ENCODE peak calls at places on chromosomes 11 and 22, in eight cellular contexts. One of them, this sample, is unnamed.

GRCh38 chr11:26719289-26719688 is 2.6 kb downstream of the SLC5A12 start:
- ATAC-seq in upper lobe of left lung: no peak
- ATAC-seq in activated CD8-positive, alpha-beta T cell treated with anti-CD3 and anti-CD28 coated beads for 36 hours: no peak
- ATAC-seq in activated CD4-positive, CD25-positive, alpha-beta regulatory T cell treated with anti-CD3 and anti-CD28 coated beads, Interleukin-2, amount 50 U/mL, for 24 hours: no peak
- ATAC-seq in lower lobe of right lung: no peak
- ATAC-seq in pancreas: no peak
- ATAC-seq in activated T-cell treated with anti-CD3 and anti-CD28 coated beads, Interleukin-2, amount 50 U/mL, for 4 hours: no peak
- ATAC-seq in omental fat pad: no peak
- ATAC-seq in this sample: no peak

GRCh38 chr11:60912223-60912850 is 1.6 kb upstream of the TMEM109 start:
- ATAC-seq in upper lobe of left lung: no peak
- ATAC-seq in activated CD8-positive, alpha-beta T cell treated with anti-CD3 and anti-CD28 coated beads for 36 hours: peak
- ATAC-seq in activated CD4-positive, CD25-positive, alpha-beta regulatory T cell treated with anti-CD3 and anti-CD28 coated beads, Interleukin-2, amount 50 U/mL, for 24 hours: no peak
- ATAC-seq in lower lobe of right lung: no peak
- ATAC-seq in pancreas: no peak
- ATAC-seq in activated T-cell treated with anti-CD3 and anti-CD28 coated beads, Interleukin-2, amount 50 U/mL, for 4 hours: no peak
- ATAC-seq in omental fat pad: no peak
- ATAC-seq in this sample: no peak

GRCh38 chr11:12914401-12914912 is 94.7 kb upstream of the RASSF10 start:
- ATAC-seq in upper lobe of left lung: peak
- ATAC-seq in activated CD8-positive, alpha-beta T cell treated with anti-CD3 and anti-CD28 coated beads for 36 hours: peak
- ATAC-seq in activated CD4-positive, CD25-positive, alpha-beta regulatory T cell treated with anti-CD3 and anti-CD28 coated beads, Interleukin-2, amount 50 U/mL, for 24 hours: no peak
- ATAC-seq in lower lobe of right lung: peak
- ATAC-seq in pancreas: peak
- ATAC-seq in activated T-cell treated with anti-CD3 and anti-CD28 coated beads, Interleukin-2, amount 50 U/mL, for 4 hours: peak
- ATAC-seq in omental fat pad: peak
- ATAC-seq in this sample: peak

GRCh38 chr11:109527496-109527895 is 105.5 kb downstream of the C11orf87 start:
- ATAC-seq in upper lobe of left lung: no peak
- ATAC-seq in activated CD8-positive, alpha-beta T cell treated with anti-CD3 and anti-CD28 coated beads for 36 hours: no peak
- ATAC-seq in activated CD4-positive, CD25-positive, alpha-beta regulatory T cell treated with anti-CD3 and anti-CD28 coated beads, Interleukin-2, amount 50 U/mL, for 24 hours: no peak
- ATAC-seq in lower lobe of right lung: no peak
- ATAC-seq in pancreas: no peak
- ATAC-seq in activated T-cell treated with anti-CD3 and anti-CD28 coated beads, Interleukin-2, amount 50 U/mL, for 4 hours: no peak
- ATAC-seq in omental fat pad: no peak
- ATAC-seq in this sample: no peak

GRCh38 chr11:107176148-107177105 is 158.2 kb upstream of the GUCY1A2 start:
- ATAC-seq in upper lobe of left lung: no peak
- ATAC-seq in activated CD8-positive, alpha-beta T cell treated with anti-CD3 and anti-CD28 coated beads for 36 hours: no peak
- ATAC-seq in activated CD4-positive, CD25-positive, alpha-beta regulatory T cell treated with anti-CD3 and anti-CD28 coated beads, Interleukin-2, amount 50 U/mL, for 24 hours: no peak
- ATAC-seq in lower lobe of right lung: no peak
- ATAC-seq in pancreas: no peak
- ATAC-seq in activated T-cell treated with anti-CD3 and anti-CD28 coated beads, Interleukin-2, amount 50 U/mL, for 4 hours: no peak
- ATAC-seq in omental fat pad: no peak
- ATAC-seq in this sample: no peak

GRCh38 chr11:22555901-22556300 is 69.7 kb downstream of the FANCF start:
- ATAC-seq in upper lobe of left lung: no peak
- ATAC-seq in activated CD8-positive, alpha-beta T cell treated with anti-CD3 and anti-CD28 coated beads for 36 hours: no peak
- ATAC-seq in activated CD4-positive, CD25-positive, alpha-beta regulatory T cell treated with anti-CD3 and anti-CD28 coated beads, Interleukin-2, amount 50 U/mL, for 24 hours: no peak
- ATAC-seq in lower lobe of right lung: no peak
- ATAC-seq in pancreas: no peak
- ATAC-seq in activated T-cell treated with anti-CD3 and anti-CD28 coated beads, Interleukin-2, amount 50 U/mL, for 4 hours: no peak
- ATAC-seq in omental fat pad: no peak
- ATAC-seq in this sample: no peak

GRCh38 chr22:28711820-28712777 is 29.5 kb downstream of the CHEK2 start:
- ATAC-seq in upper lobe of left lung: peak
- ATAC-seq in activated CD8-positive, alpha-beta T cell treated with anti-CD3 and anti-CD28 coated beads for 36 hours: no peak
- ATAC-seq in activated CD4-positive, CD25-positive, alpha-beta regulatory T cell treated with anti-CD3 and anti-CD28 coated beads, Interleukin-2, amount 50 U/mL, for 24 hours: no peak
- ATAC-seq in lower lobe of right lung: peak
- ATAC-seq in pancreas: peak
- ATAC-seq in activated T-cell treated with anti-CD3 and anti-CD28 coated beads, Interleukin-2, amount 50 U/mL, for 4 hours: no peak
- ATAC-seq in omental fat pad: peak
- ATAC-seq in this sample: no peak

GRCh38 chr11:72738199-72739141 is 13.7 kb downstream of the ARAP1 start:
- ATAC-seq in upper lobe of left lung: peak
- ATAC-seq in activated CD8-positive, alpha-beta T cell treated with anti-CD3 and anti-CD28 coated beads for 36 hours: no peak
- ATAC-seq in activated CD4-positive, CD25-positive, alpha-beta regulatory T cell treated with anti-CD3 and anti-CD28 coated beads, Interleukin-2, amount 50 U/mL, for 24 hours: no peak
- ATAC-seq in lower lobe of right lung: peak
- ATAC-seq in pancreas: peak
- ATAC-seq in activated T-cell treated with anti-CD3 and anti-CD28 coated beads, Interleukin-2, amount 50 U/mL, for 4 hours: no peak
- ATAC-seq in omental fat pad: no peak
- ATAC-seq in this sample: no peak

GRCh38 chr22:20298110-20298802 is 21.6 kb downstream of the DGCR6L start:
- ATAC-seq in upper lobe of left lung: no peak
- ATAC-seq in activated CD8-positive, alpha-beta T cell treated with anti-CD3 and anti-CD28 coated beads for 36 hours: no peak
- ATAC-seq in activated CD4-positive, CD25-positive, alpha-beta regulatory T cell treated with anti-CD3 and anti-CD28 coated beads, Interleukin-2, amount 50 U/mL, for 24 hours: no peak
- ATAC-seq in lower lobe of right lung: no peak
- ATAC-seq in pancreas: no peak
- ATAC-seq in activated T-cell treated with anti-CD3 and anti-CD28 coated beads, Interleukin-2, amount 50 U/mL, for 4 hours: no peak
- ATAC-seq in omental fat pad: no peak
- ATAC-seq in this sample: no peak

GRCh38 chr11:57977709-57978108 is 46.0 kb upstream of the OR9Q1 start:
- ATAC-seq in upper lobe of left lung: no peak
- ATAC-seq in activated CD8-positive, alpha-beta T cell treated with anti-CD3 and anti-CD28 coated beads for 36 hours: no peak
- ATAC-seq in activated CD4-positive, CD25-positive, alpha-beta regulatory T cell treated with anti-CD3 and anti-CD28 coated beads, Interleukin-2, amount 50 U/mL, for 24 hours: no peak
- ATAC-seq in lower lobe of right lung: no peak
- ATAC-seq in pancreas: peak
- ATAC-seq in activated T-cell treated with anti-CD3 and anti-CD28 coated beads, Interleukin-2, amount 50 U/mL, for 4 hours: no peak
- ATAC-seq in omental fat pad: no peak
- ATAC-seq in this sample: no peak

GRCh38 chr11:47047972-47048371 is 111.4 kb downstream of the CSTPP1 start:
- ATAC-seq in upper lobe of left lung: no peak
- ATAC-seq in activated CD8-positive, alpha-beta T cell treated with anti-CD3 and anti-CD28 coated beads for 36 hours: no peak
- ATAC-seq in activated CD4-positive, CD25-positive, alpha-beta regulatory T cell treated with anti-CD3 and anti-CD28 coated beads, Interleukin-2, amount 50 U/mL, for 24 hours: no peak
- ATAC-seq in lower lobe of right lung: no peak
- ATAC-seq in pancreas: no peak
- ATAC-seq in activated T-cell treated with anti-CD3 and anti-CD28 coated beads, Interleukin-2, amount 50 U/mL, for 4 hours: no peak
- ATAC-seq in omental fat pad: no peak
- ATAC-seq in this sample: no peak